ENCODE peak calls at places on chromosomes 7 and 10, in four cellular contexts. One of them, this sample, is unnamed.

GRCh38 chr7:80218723-80219122 is 84.1 kb downstream of the GNAI1 start:
- DNase-seq in fibroblast of lung: peak; percentile 90
- DNase-seq in heart right ventricle: no peak
- DNase-seq in CD4-positive, alpha-beta T cell: no peak
- DNase-seq in this sample: no peak

GRCh38 chr10:43953672-43954071 is 305.0 kb upstream of the ZNF32 start:
- DNase-seq in fibroblast of lung: no peak
- DNase-seq in CD4-positive, alpha-beta T cell: no peak
- DNase-seq in heart right ventricle: no peak
- DNase-seq in this sample: no peak

GRCh38 chr10:108060246-108060645 is 895.7 kb upstream of the SORCS1 start:
- DNase-seq in heart right ventricle: no peak
- DNase-seq in CD4-positive, alpha-beta T cell: no peak
- DNase-seq in fibroblast of lung: no peak
- DNase-seq in this sample: no peak

GRCh38 chr10:31261502-31262311 is 57.3 kb upstream of the ZEB1 start:
- DNase-seq in CD4-positive, alpha-beta T cell: no peak
- DNase-seq in heart right ventricle: no peak
- DNase-seq in fibroblast of lung: peak; percentile 87
- DNase-seq in this sample: no peak

GRCh38 chr10:124560377-124560776 is 98.8 kb downstream of the LHPP start:
- DNase-seq in heart right ventricle: peak; percentile 56
- DNase-seq in CD4-positive, alpha-beta T cell: no peak
- DNase-seq in fibroblast of lung: peak; percentile 61
- DNase-seq in this sample: no peak

GRCh38 chr10:344582-345200 is 209.4 kb downstream of the ZMYND11 start:
- DNase-seq in fibroblast of lung: no peak
- DNase-seq in heart right ventricle: no peak
- DNase-seq in CD4-positive, alpha-beta T cell: no peak
- DNase-seq in this sample: no peak

GRCh38 chr7:130274983-130275649 is 8.5 kb downstream of the CPA2 start:
- DNase-seq in heart right ventricle: no peak
- DNase-seq in CD4-positive, alpha-beta T cell: no peak
- DNase-seq in fibroblast of lung: no peak
- DNase-seq in this sample: no peak

GRCh38 chr7:20798081-20798693 is 11.5 kb upstream of the SP8 start:
- DNase-seq in heart right ventricle: peak; percentile 32
- DNase-seq in fibroblast of lung: peak; percentile 39
- DNase-seq in CD4-positive, alpha-beta T cell: no peak
- DNase-seq in this sample: no peak

GRCh38 chr7:100933735-100934134 is 15.6 kb upstream of the MUC3A start:
- DNase-seq in heart right ventricle: no peak
- DNase-seq in fibroblast of lung: no peak
- DNase-seq in CD4-positive, alpha-beta T cell: no peak
- DNase-seq in this sample: no peak

GRCh38 chr7:99027841-99028240 is 116.1 kb downstream of the SMURF1 start:
- DNase-seq in heart right ventricle: no peak
- DNase-seq in CD4-positive, alpha-beta T cell: no peak
- DNase-seq in fibroblast of lung: no peak
- DNase-seq in this sample: no peak

GRCh38 chr7:121313793-121314676 is 14.8 kb upstream of the WNT16 start:
- DNase-seq in CD4-positive, alpha-beta T cell: no peak
- DNase-seq in fibroblast of lung: peak; percentile 41
- DNase-seq in heart right ventricle: no peak
- DNase-seq in this sample: no peak

GRCh38 chr10:43078986-43079273 is 2.1 kb downstream of the RET start:
- DNase-seq in CD4-positive, alpha-beta T cell: peak; percentile 7
- DNase-seq in heart right ventricle: peak; percentile 63
- DNase-seq in fibroblast of lung: no peak
- DNase-seq in this sample: no peak

GRCh38 chr7:154857728-154858681 is 144.9 kb downstream of the PAXIP1 start:
- DNase-seq in fibroblast of lung: no peak
- DNase-seq in CD4-positive, alpha-beta T cell: no peak
- DNase-seq in heart right ventricle: no peak
- DNase-seq in this sample: no peak

GRCh38 chr7:33351709-33352108 is 222.3 kb downstream of the BBS9 start:
- DNase-seq in CD4-positive, alpha-beta T cell: no peak
- DNase-seq in heart right ventricle: no peak
- DNase-seq in fibroblast of lung: no peak
- DNase-seq in this sample: no peak

GRCh38 chr10:91875779-91876178 is 33.5 kb downstream of the FGFBP3 start:
- DNase-seq in CD4-positive, alpha-beta T cell: no peak
- DNase-seq in fibroblast of lung: no peak
- DNase-seq in heart right ventricle: no peak
- DNase-seq in this sample: no peak

GRCh38 chr10:71819479-71819878 is 31.6 kb downstream of the PSAP start:
- DNase-seq in heart right ventricle: no peak
- DNase-seq in fibroblast of lung: no peak
- DNase-seq in CD4-positive, alpha-beta T cell: no peak
- DNase-seq in this sample: no peak

GRCh38 chr10:71816931-71817631 is 34.0 kb downstream of the PSAP start:
- DNase-seq in CD4-positive, alpha-beta T cell: no peak
- DNase-seq in fibroblast of lung: no peak
- DNase-seq in heart right ventricle: no peak
- DNase-seq in this sample: no peak

GRCh38 chr10:71817831-71818268 is 33.2 kb downstream of the PSAP start:
- DNase-seq in heart right ventricle: peak; percentile 73
- DNase-seq in CD4-positive, alpha-beta T cell: no peak
- DNase-seq in fibroblast of lung: no peak
- DNase-seq in this sample: no peak

GRCh38 chr10:71819985-71820384 is 31.1 kb downstream of the PSAP start:
- DNase-seq in heart right ventricle: no peak
- DNase-seq in fibroblast of lung: no peak
- DNase-seq in CD4-positive, alpha-beta T cell: no peak
- DNase-seq in this sample: no peak

DNA sequence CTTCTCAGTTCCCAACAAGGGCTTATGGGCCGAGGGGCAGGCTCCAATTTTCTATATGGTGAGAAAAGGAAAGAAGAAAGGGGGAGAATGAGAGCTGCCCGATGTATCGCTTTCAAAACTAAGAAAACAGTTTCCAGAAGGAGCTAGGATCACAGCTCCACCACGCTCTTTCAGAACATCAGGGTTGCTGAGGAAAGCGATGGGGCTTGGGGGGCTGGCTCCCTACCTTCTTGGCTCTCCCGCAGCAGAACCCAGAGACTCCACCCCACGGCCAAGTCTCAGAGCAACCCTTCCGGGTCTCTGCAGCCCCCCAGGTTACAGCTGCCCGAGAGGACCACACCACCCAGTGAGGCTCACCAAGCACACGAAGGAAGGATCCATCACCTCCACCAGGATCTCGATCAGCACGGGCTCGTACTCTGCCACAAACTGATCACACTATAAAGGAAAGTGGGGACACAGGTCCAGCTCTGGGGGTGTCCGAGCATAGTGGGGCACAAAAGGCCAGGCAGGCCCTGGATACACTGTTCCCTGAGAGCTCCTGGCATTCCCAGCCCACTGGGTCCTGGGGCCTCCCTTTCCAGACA is 32.3 kb downstream of the PSAP start:
- DNase-seq in heart right ventricle: no peak
- DNase-seq in CD4-positive, alpha-beta T cell: no peak
- DNase-seq in fibroblast of lung: no peak
- DNase-seq in this sample: no peak
- H3K27ac ChIP-seq in heart right ventricle: peak overlapping the region; percentile 74
- H3K27ac ChIP-seq in CD4-positive, alpha-beta T cell: no peak overlapping the region
- H3K27ac ChIP-seq in fibroblast of lung: no peak overlapping the region
- H3K27ac ChIP-seq in this sample: peak overlapping the region; percentile 38

GRCh38 chr10:130542761-130543160 is 406.6 kb downstream of the GLRX3 start:
- DNase-seq in fibroblast of lung: no peak
- DNase-seq in CD4-positive, alpha-beta T cell: no peak
- DNase-seq in heart right ventricle: no peak
- DNase-seq in this sample: no peak
- H3K27ac ChIP-seq in fibroblast of lung: no peak overlapping the region
- H3K27ac ChIP-seq in CD4-positive, alpha-beta T cell: no peak overlapping the region
- H3K27ac ChIP-seq in heart right ventricle: no peak overlapping the region
- H3K27ac ChIP-seq in this sample: no peak overlapping the region

DNA sequence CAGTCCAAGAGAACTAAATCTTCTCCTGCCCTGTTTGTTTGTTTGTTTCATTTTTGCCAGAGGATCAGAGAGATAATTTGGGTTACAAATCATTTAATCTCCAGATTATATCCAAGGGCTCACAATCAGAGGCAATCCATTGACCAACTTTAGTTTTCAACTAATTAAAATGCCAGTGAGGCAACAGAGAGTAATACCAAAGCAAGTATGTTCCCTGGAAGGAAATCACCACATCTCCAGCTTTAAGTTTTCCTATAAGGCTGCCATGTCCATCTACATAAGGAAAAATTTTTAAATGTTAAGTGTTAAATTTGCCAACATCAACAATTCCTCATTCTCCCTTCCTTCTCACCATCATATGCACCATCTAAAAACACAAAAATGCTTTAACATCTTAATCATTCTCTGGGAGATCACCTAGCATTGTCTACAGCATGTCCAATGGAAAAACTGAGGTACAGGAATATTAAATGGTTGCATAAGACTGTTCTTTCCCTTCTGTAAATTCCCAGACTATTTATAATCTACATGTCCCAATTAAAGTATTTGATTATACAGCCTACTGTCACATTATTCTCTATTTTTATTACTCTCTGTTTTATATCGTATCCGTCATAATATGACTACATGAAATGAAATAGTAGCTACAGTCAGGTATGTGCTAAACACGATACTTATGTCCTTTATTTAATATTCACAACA is 14.1 kb downstream of the USP54 start:
- DNase-seq in fibroblast of lung: peak; percentile 31
- DNase-seq in CD4-positive, alpha-beta T cell: no peak
- DNase-seq in heart right ventricle: no peak
- DNase-seq in this sample: no peak
- H3K27ac ChIP-seq in fibroblast of lung: no peak overlapping the region
- H3K27ac ChIP-seq in CD4-positive, alpha-beta T cell: no peak overlapping the region
- H3K27ac ChIP-seq in heart right ventricle: peak overlapping the region; percentile 79
- H3K27ac ChIP-seq in this sample: peak overlapping the region; percentile 81

GRCh38 chr10:70404036-70404905 is at the start of gene EIF4EBP2:
- DNase-seq in heart right ventricle: peak; percentile 99
- DNase-seq in fibroblast of lung: peak; percentile 92
- DNase-seq in CD4-positive, alpha-beta T cell: peak; percentile 97
- DNase-seq in this sample: peak; percentile 98
- H3K27ac ChIP-seq in heart right ventricle: peak within 1 kb of the TSS; percentile 98
- H3K27ac ChIP-seq in fibroblast of lung: peak within 1 kb of the TSS; percentile 95
- H3K27ac ChIP-seq in CD4-positive, alpha-beta T cell: peak within 1 kb of the TSS; percentile 74
- H3K27ac ChIP-seq in this sample: peak within 1 kb of the TSS; percentile 69

DNA sequence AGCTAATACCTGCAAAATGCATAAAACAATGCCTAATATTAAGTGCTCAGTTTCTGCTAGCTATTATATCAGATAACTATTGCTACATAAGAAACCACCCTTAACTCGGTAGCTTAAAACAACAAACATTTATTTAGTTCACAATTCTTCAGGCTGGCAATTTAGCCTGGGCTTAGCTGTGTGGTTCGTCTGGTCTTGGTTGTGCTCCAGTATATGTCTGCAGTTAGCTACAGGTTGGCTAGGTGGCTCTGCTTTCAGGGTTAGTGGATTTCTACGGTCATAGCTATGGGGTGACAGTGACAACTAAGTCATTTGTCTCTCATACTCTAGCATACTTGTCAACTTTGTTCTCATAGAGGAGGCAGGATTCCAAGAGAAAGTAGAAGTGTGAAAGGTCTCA is 61.8 kb upstream of the NRP1 start:
- DNase-seq in heart right ventricle: no peak
- DNase-seq in CD4-positive, alpha-beta T cell: no peak
- DNase-seq in fibroblast of lung: no peak
- DNase-seq in this sample: no peak
- H3K27ac ChIP-seq in heart right ventricle: no peak overlapping the region
- H3K27ac ChIP-seq in CD4-positive, alpha-beta T cell: no peak overlapping the region
- H3K27ac ChIP-seq in fibroblast of lung: no peak overlapping the region
- H3K27ac ChIP-seq in this sample: no peak overlapping the region

DNA sequence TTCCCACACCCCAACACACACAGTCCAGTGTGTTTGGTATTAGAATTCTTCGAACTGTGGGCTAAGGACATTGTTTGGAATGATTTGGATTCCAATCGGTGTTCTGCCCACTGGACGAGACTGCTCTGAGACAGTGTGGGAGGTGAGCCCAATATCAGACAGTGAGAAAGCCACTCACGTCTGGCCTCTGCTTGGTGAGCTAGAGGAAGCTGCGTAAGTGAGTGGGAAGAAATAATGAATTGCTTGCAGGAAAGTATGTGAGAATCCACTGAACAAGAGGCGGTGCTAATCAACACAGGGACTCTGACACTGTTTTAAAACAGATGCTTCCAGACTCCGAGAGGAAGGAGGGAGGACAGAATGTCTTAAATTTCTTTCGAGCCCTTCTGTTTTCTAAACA is 675.0 kb upstream of the ANKRD30A start:
- DNase-seq in fibroblast of lung: peak; percentile 87
- DNase-seq in CD4-positive, alpha-beta T cell: no peak
- DNase-seq in heart right ventricle: no peak
- DNase-seq in this sample: no peak
- H3K27ac ChIP-seq in fibroblast of lung: no peak overlapping the region
- H3K27ac ChIP-seq in CD4-positive, alpha-beta T cell: no peak overlapping the region
- H3K27ac ChIP-seq in heart right ventricle: peak overlapping the region; percentile 69
- H3K27ac ChIP-seq in this sample: no peak overlapping the region

GRCh38 chr7:151696738-151697514 is 177.2 kb upstream of the RHEB start:
- DNase-seq in CD4-positive, alpha-beta T cell: no peak
- DNase-seq in heart right ventricle: no peak
- DNase-seq in fibroblast of lung: peak; percentile 29
- DNase-seq in this sample: no peak

GRCh38 chr7:151693140-151693539 is 173.4 kb upstream of the RHEB start:
- DNase-seq in heart right ventricle: no peak
- DNase-seq in CD4-positive, alpha-beta T cell: no peak
- DNase-seq in fibroblast of lung: no peak
- DNase-seq in this sample: no peak

GRCh38 chr7:151694441-151694827 is 174.7 kb upstream of the RHEB start:
- DNase-seq in CD4-positive, alpha-beta T cell: no peak
- DNase-seq in heart right ventricle: no peak
- DNase-seq in fibroblast of lung: no peak
- DNase-seq in this sample: no peak

GRCh38 chr7:151695856-151696555 is 176.3 kb upstream of the RHEB start:
- DNase-seq in heart right ventricle: no peak
- DNase-seq in CD4-positive, alpha-beta T cell: no peak
- DNase-seq in fibroblast of lung: no peak
- DNase-seq in this sample: peak; percentile 52

GRCh38 chr7:151694828-151695580 is 175.3 kb upstream of the RHEB start:
- DNase-seq in CD4-positive, alpha-beta T cell: no peak
- DNase-seq in fibroblast of lung: no peak
- DNase-seq in heart right ventricle: peak; percentile 70
- DNase-seq in this sample: no peak
- H3K27ac ChIP-seq in CD4-positive, alpha-beta T cell: no peak overlapping the region
- H3K27ac ChIP-seq in fibroblast of lung: no peak overlapping the region
- H3K27ac ChIP-seq in heart right ventricle: peak overlapping the region; percentile 82
- H3K27ac ChIP-seq in this sample: peak overlapping the region; percentile 89

DNA sequence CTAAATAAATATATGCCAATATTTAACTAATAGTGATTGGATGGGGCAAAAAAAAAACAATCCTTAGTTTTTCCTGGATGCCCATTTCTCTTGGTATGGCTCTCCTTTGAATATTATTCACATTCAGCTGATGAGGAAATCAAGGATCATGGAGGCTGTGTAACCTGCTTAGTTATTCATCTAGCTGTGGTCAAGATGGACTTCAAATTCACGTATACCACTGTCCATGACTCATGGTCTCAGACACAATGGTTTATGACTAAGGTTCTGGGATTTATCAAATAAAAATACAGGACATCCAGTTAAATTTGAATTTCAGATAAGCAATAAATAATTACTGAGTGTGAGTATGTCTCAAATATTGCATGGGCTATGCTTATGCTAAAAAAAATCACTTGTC is 191.5 kb upstream of the CELF2 start:
- DNase-seq in fibroblast of lung: peak; percentile 97
- DNase-seq in CD4-positive, alpha-beta T cell: no peak
- DNase-seq in heart right ventricle: no peak
- DNase-seq in this sample: no peak
- H3K27ac ChIP-seq in fibroblast of lung: no peak overlapping the region
- H3K27ac ChIP-seq in CD4-positive, alpha-beta T cell: no peak overlapping the region
- H3K27ac ChIP-seq in heart right ventricle: peak overlapping the region; percentile 82
- H3K27ac ChIP-seq in this sample: no peak overlapping the region

This sample was measured in caudate nucleus.